ENCODE peak calls at places on chromosomes 2 and 18, in six cellular contexts. N, V, W, S, K and D are unnamed samples.
A peak's percentile ranks its signal among the peaks of the same experiment; 100 is the strongest.

GRCh38 chr2:52632543-52632942 is 1135.1 kb upstream of the CHAC2 start:
- DNase-seq in V (no peak), S (no peak), K (no peak), N (no peak), W (no peak), D (no peak)

GRCh38 chr2:96505231-96505889 is at the start of gene NEURL3:
- DNase-seq in V (no peak), S (peak; percentile 52), K (peak; percentile 69), N (no peak), W (no peak), D (no peak)

GRCh38 chr2:7809640-7810039 is 872.2 kb upstream of the ID2 start:
- DNase-seq in N (no peak), S (no peak), W (no peak), V (no peak), K (no peak), D (no peak)

GRCh38 chr2:10305715-10306114 is 3.0 kb downstream of the HPCAL1 start:
- DNase-seq in N (no peak), K (no peak), W (no peak), V (peak; percentile 67), S (no peak), D (no peak)

GRCh38 chr2:149931486-149931885 is 343.9 kb upstream of the MMADHC start:
- DNase-seq in K (no peak), N (no peak), V (no peak), W (no peak), S (no peak), D (no peak)

GRCh38 chr2:237152361-237152760 is 66.7 kb downstream of the COPS8 start:
- DNase-seq in K (no peak), W (no peak), N (no peak), V (no peak), S (no peak), D (no peak)

GRCh38 chr2:84160461-84160860 is 298.6 kb downstream of the SUCLG1 start:
- DNase-seq in K (no peak), W (no peak), S (no peak), N (no peak), V (no peak), D (no peak)

GRCh38 chr2:142222715-142223114 is 91.9 kb upstream of the LRP1B start:
- DNase-seq in V (no peak), S (no peak), K (no peak), N (no peak), W (no peak), D (no peak)

GRCh38 chr2:41924024-41924423 is 123.8 kb upstream of the PKDCC start:
- DNase-seq in W (no peak), N (no peak), V (no peak), S (no peak), K (no peak), D (no peak)

GRCh38 chr18:6405237-6406074 is 9.3 kb downstream of the L3MBTL4 start:
- DNase-seq in W (no peak), K (no peak), N (no peak), S (peak; percentile 36), V (no peak), D (no peak)